ENCODE peak calls at places on chromosomes 3 and 15, in seven cellular contexts. T is hepatocyte, Z is OCI-LY7, F is MM.1S, W is HCT116, Q is GM23248, M is PC-3. S is an unnamed sample.

GRCh38 chr15:101029971-101030661 is 111.0 kb downstream of the LRRK1 start:
- DNase-seq in Q (no peak), W (no peak), T (no peak), Z (no peak), F (no peak), M (no peak), S (no peak)

GRCh38 chr3:31831526-31832034 is 149.5 kb downstream of the OSBPL10 start:
- DNase-seq in W (no peak), Z (no peak), Q (no peak), T (no peak), M (peak; percentile 51), F (no peak), S (no peak)

GRCh38 chr15:49135893-49136292 is 19.5 kb downstream of the COPS2 start:
- DNase-seq in W (no peak), Z (no peak), F (no peak), T (no peak), Q (peak; percentile 85), M (peak; percentile 71), S (no peak)

GRCh38 chr3:71672302-71672701 is 52.9 kb downstream of the EIF4E3 start:
- DNase-seq in T (no peak), M (no peak), W (no peak), F (no peak), Q (no peak), Z (no peak), S (no peak)

GRCh38 chr3:46609074-46609735 is 3.1 kb upstream of the FAM240A start:
- DNase-seq in T (no peak), M (no peak), W (no peak), Z (no peak), F (no peak), Q (peak; percentile 5), S (no peak)

GRCh38 chr3:46979958-46980497 is 562 bp downstream of the NBEAL2 start:
- DNase-seq in Z (no peak), M (no peak), T (no peak), Q (peak; percentile 34), W (no peak), F (no peak), S (no peak)

GRCh38 chr3:142850395-142851023 is 38.4 kb downstream of the PCOLCE2 start:
- DNase-seq in F (no peak), M (peak; percentile 84), T (peak; percentile 21), Z (no peak), Q (peak; percentile 96), W (peak; percentile 51), S (no peak)

GRCh38 chr15:98745650-98746374 is 97.5 kb downstream of the IGF1R start:
- DNase-seq in F (no peak), M (no peak), W (no peak), T (no peak), Q (no peak), Z (no peak), S (no peak)

GRCh38 chr3:196821806-196822355 is 45.8 kb upstream of the SENP5 start:
- DNase-seq in T (no peak), F (no peak), Q (no peak), Z (no peak), M (no peak), W (no peak), S (no peak)

GRCh38 chr15:83611312-83611711 is 42.6 kb upstream of the ADAMTSL3 start:
- DNase-seq in M (no peak), W (no peak), T (no peak), Q (no peak), Z (no peak), F (no peak), S (no peak)

GRCh38 chr15:41561777-41562145 is 2.7 kb downstream of the TYRO3 start:
- DNase-seq in Q (peak; percentile 23), M (no peak), T (no peak), F (no peak), Z (no peak), W (no peak), S (no peak)

GRCh38 chr3:157096328-157096727 is 63.6 kb downstream of the CCNL1 start:
- DNase-seq in M (no peak), F (no peak), W (no peak), Z (no peak), Q (no peak), T (no peak), S (no peak)

GRCh38 chr3:159770998-159771397 is 217.6 kb upstream of the IL12A start:
- DNase-seq in W (no peak), M (no peak), Q (peak; percentile 42), Z (no peak), F (no peak), T (no peak), S (no peak)

GRCh38 chr3:134650431-134651346 is at the start of gene KY:
- DNase-seq in M (no peak), Q (peak; percentile 79), W (no peak), F (peak; percentile 80), T (peak; percentile 64), Z (no peak), S (no peak)

GRCh38 chr3:13689373-13690265 is 140.7 kb downstream of the FBLN2 start:
- DNase-seq in F (no peak), T (no peak), M (no peak), W (no peak), Z (no peak), Q (no peak), S (no peak)

GRCh38 chr3:71397046-71397445 is 186.5 kb downstream of the FOXP1 start:
- DNase-seq in M (peak; percentile 65), F (peak; percentile 23), W (peak; percentile 4), Z (peak; percentile 42), Q (peak; percentile 60), T (peak; percentile 46), S (peak; percentile 80)

GRCh38 chr3:23135026-23135785 is 67.9 kb upstream of the UBE2E2 start:
- DNase-seq in M (no peak), Q (no peak), T (no peak), Z (no peak), W (no peak), F (no peak), S (no peak)

GRCh38 chr3:149277338-149277813 is 55.7 kb upstream of the CP start:
- DNase-seq in W (no peak), Z (peak; percentile 70), T (peak; percentile 38), Q (peak; percentile 64), M (peak; percentile 91), F (peak; percentile 16), S (no peak)

GRCh38 chr15:95972136-95972553 is 358.4 kb upstream of the NR2F2 start:
- DNase-seq in Z (no peak), F (no peak), W (no peak), M (no peak), T (peak; percentile 49), Q (peak; percentile 90), S (no peak)

GRCh38 chr15:71806452-71806931 is 3.9 kb upstream of the NR2E3 start:
- DNase-seq in W (no peak), T (no peak), F (no peak), Z (no peak), Q (peak; percentile 60), M (peak; percentile 48), S (no peak)

GRCh38 chr3:71725279-71725991 is at the start of gene EIF4E3:
- DNase-seq in M (peak; percentile 35), W (no peak), Z (no peak), T (peak; percentile 75), Q (peak; percentile 79), F (peak; percentile 58), S (no peak)

GRCh38 chr3:60268123-60268522 is 983.1 kb downstream of the FHIT start:
- DNase-seq in T (no peak), W (no peak), F (no peak), Q (no peak), M (no peak), Z (peak; percentile 13), S (no peak)

GRCh38 chr3:37183976-37184375 is 9.6 kb upstream of the LRRFIP2 start:
- DNase-seq in M (no peak), Q (peak; percentile 80), F (no peak), Z (no peak), W (no peak), T (no peak), S (no peak)

GRCh38 chr15:22224241-22224671 is 143.9 kb downstream of the OR4M2 start:
- DNase-seq in F (peak; percentile 17), T (no peak), Z (peak; percentile 50), Q (no peak), M (no peak), W (no peak), S (peak; percentile 44)
- H3K9me3 ChIP-seq in F (no peaks in the 10 kb centered on the region), T (peaks cover 26% of the 10 kb centered on the region), Z (no peaks in the 10 kb centered on the region), Q (no peaks in the 10 kb centered on the region), M (peaks cover 13% of the 10 kb centered on the region), W (peaks cover 53% of the 10 kb centered on the region), S (no peaks in the 10 kb centered on the region)

GRCh38 chr3:41162981-41163380 is 36.3 kb upstream of the CTNNB1 start:
- DNase-seq in Q (no peak), W (no peak), F (no peak), M (no peak), Z (no peak), T (no peak), S (no peak)
- H3K9me2 ChIP-seq in Q (no peaks in the 10 kb centered on the region), W (no peaks in the 10 kb centered on the region), F (no peaks in the 10 kb centered on the region), M (no peaks in the 10 kb centered on the region), Z (no peaks in the 10 kb centered on the region), T (no peaks in the 10 kb centered on the region), S (no peaks in the 10 kb centered on the region)

DNA sequence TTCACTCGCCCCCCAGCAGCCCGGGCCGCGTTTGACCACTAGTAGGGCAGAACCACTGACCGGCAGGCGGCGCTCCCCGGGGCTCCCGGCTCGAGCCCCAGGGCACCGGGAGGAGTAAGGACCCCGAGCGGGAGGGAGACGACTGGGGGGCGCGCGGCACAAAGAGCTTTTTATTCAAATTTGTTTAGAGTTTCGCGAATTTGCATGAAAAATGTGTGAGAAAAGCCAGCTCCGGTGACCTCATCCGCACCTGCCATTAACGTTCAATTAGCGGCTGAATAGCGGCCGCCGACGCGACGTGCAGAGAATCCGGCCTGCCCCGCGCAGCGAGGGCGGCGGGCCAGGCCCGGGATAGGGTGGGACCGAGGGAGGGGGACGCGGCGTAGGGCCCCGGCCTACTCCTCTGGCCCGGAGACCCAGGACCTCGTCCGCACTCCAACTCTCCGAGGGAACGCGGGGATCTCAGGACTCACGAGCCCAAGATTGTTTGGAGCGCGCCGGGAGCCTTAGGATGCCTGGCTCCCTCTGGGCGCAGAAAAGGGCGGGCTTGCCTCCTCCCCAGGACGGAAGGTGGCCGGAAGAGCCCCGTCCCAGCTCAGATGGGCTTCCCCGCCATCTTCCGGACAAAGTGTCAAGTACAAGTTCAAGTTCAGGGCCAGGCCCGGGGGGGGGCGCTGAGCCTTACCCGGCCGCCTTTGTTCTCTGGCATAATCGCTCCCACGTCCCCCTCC is 64.9 kb upstream of the POLG start:
- DNase-seq in Q (peak; percentile 37), W (no peak), F (peak; percentile 62), M (peak; percentile 57), Z (no peak), T (peak; percentile 48), S (no peak)
- H3K27ac ChIP-seq in Q (no peak overlapping the region), W (no peak overlapping the region), F (peak overlapping the region; percentile 54), M (no peak overlapping the region), Z (no peak overlapping the region), T (no peak overlapping the region), S (peak overlapping the region; percentile 88)

GRCh38 chr15:27673766-27674445 is 425.2 kb downstream of the OCA2 start:
- DNase-seq in W (no peak), Q (no peak), Z (no peak), T (no peak), F (no peak), M (no peak), S (no peak)

GRCh38 chr15:27670481-27670880 is 428.6 kb downstream of the OCA2 start:
- DNase-seq in M (no peak), Q (no peak), F (no peak), W (no peak), Z (no peak), T (no peak), S (no peak)

GRCh38 chr15:27669641-27670040 is 429.5 kb downstream of the OCA2 start:
- DNase-seq in M (no peak), T (no peak), Z (no peak), W (no peak), Q (no peak), F (no peak), S (no peak)

GRCh38 chr15:27672537-27672936 is 426.6 kb downstream of the OCA2 start:
- DNase-seq in W (no peak), Q (no peak), F (no peak), M (no peak), Z (no peak), T (no peak), S (no peak)

GRCh38 chr15:27671794-27672438 is 427.2 kb downstream of the OCA2 start:
- DNase-seq in Q (no peak), F (no peak), W (no peak), Z (no peak), T (no peak), M (no peak), S (no peak)
- H3K9me3 ChIP-seq in Q (no peaks in the 10 kb centered on the region), F (no peaks in the 10 kb centered on the region), W (peaks cover 52% of the 10 kb centered on the region), Z (no peaks in the 10 kb centered on the region), T (no peaks in the 10 kb centered on the region), M (peaks cover 4% of the 10 kb centered on the region), S (peaks cover 14% of the 10 kb centered on the region)

S was measured in Karpas-422.